ENCODE peak calls at places on chromosomes 13 and 19, in six cellular contexts. L is HepG2, G is GM12891, M is K562, H is GM12878, I is H1. T is an unnamed sample.

GRCh38 chr13:24680258-24680920 is at the start of gene ATP12A:
- DNase-seq in L (no peak), G (peak), M (no peak), H (no peak), I (no peak), T (peak)

GRCh38 chr19:43438291-43439162 is 23.8 kb downstream of the TEX101 start:
- DNase-seq in L (no peak), G (no peak), M (no peak), H (no peak), I (no peak), T (no peak)

GRCh38 chr19:11530432-11530831 is 1.5 kb upstream of the ECSIT start:
- DNase-seq in L (peak), G (no peak), M (peak), H (no peak), I (peak), T (no peak)

GRCh38 chr13:73466561-73466960 is 407.8 kb downstream of the KLF5 start:
- DNase-seq in L (no peak), G (no peak), M (no peak), H (no peak), I (no peak), T (no peak)

GRCh38 chr13:40060318-40061007 is 405.0 kb downstream of the COG6 start:
- DNase-seq in L (no peak), G (no peak), M (no peak), H (peak), I (no peak), T (peak)

GRCh38 chr19:33427801-33428626 is 54.5 kb downstream of the CEBPG start:
- DNase-seq in L (no peak), G (no peak), M (no peak), H (no peak), I (no peak), T (no peak)

GRCh38 chr13:27038323-27038722 is 133.3 kb downstream of the USP12 start:
- DNase-seq in L (no peak), G (no peak), M (no peak), H (no peak), I (no peak), T (no peak)

GRCh38 chr13:49527123-49527522 is 31.4 kb downstream of the PHF11 start:
- DNase-seq in L (no peak), G (no peak), M (no peak), H (no peak), I (no peak), T (no peak)

DNA sequence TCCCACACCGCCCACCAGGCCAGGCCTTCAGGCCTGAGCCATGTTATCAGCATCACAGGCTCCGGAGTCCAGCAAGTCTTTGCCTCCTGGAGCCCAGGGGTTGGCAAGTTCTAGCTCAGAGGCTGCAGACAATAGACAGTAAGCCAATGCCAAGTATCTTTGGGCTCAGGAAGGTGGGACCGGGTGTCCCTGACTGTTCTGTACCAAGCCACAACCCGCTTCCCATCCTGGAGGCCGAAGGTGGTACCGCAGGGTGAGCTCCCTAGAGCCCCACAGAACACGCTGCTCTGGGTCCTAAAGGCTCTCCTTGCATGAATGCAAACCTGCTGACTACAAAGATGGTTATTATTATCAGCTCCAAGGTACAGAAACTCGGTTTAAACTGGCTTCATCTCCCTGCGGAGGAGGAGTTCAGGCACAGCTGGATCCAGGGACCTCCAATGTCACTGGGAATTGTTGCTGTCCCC is 5.5 kb upstream of the FSTL3 start:
- DNase-seq in L (peak), G (no peak), M (no peak), H (no peak), I (no peak), T (no peak)
- TF ChIP-seq TAF1 in L (no peak), G (no peak), M (no peak), H (no peak), I (no peak), T (no peak)

GRCh38 chr19:14135355-14135754 is 1.0 kb downstream of the ASF1B start:
- DNase-seq in L (no peak), G (no peak), M (no peak), H (no peak), I (no peak), T (no peak)

GRCh38 chr19:14139944-14140343 is 3.6 kb upstream of the ASF1B start:
- DNase-seq in L (no peak), G (no peak), M (no peak), H (no peak), I (no peak), T (no peak)

GRCh38 chr19:14138576-14139265 is 2.3 kb upstream of the ASF1B start:
- DNase-seq in L (no peak), G (no peak), M (no peak), H (no peak), I (no peak), T (no peak)

GRCh38 chr19:14136509-14137281 is at the start of gene ASF1B:
- DNase-seq in L (peak), G (peak), M (peak), H (peak), I (peak), T (peak)

DNA sequence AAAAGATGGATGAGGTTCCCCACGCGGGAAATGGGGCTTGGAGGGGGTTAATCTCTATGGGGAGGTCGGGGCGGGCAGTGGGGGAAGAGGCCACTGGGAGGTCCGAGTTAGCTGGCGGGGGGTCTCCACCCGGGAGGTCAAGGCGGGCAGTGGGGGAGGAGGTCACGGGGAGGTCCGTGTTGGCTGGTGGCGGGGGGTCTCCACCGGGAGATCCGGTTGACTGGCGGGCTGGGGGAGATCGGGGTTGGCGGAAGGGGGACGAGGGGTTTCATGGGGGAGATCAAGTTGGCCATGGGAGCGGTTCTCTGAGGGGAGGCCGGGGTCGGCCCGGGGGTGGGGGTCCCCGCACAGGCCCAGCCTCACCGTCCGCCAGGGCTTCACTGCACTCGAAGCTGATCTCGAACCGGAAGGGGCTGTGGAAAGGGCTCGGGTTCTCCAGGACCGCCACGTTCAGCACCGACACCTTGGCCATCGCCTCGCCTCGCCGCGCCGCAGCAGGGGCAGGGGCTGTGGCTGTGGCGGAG is 342 bp downstream of the ASF1B start:
- DNase-seq in L (no peak), G (no peak), M (no peak), H (no peak), I (no peak), T (no peak)
- TF ChIP-seq POLR2A in L (no peak), G (no peak), M (no peak), H (no peak), I (no peak), T (no peak)

GRCh38 chr13:29494520-29494919 is 101.0 kb downstream of the SLC7A1 start:
- DNase-seq in L (no peak), G (no peak), M (no peak), H (no peak), I (no peak), T (no peak)

GRCh38 chr13:29496241-29496712 is 99.2 kb downstream of the SLC7A1 start:
- DNase-seq in L (no peak), G (peak), M (no peak), H (no peak), I (no peak), T (no peak)

GRCh38 chr13:29499766-29500165 is 95.7 kb downstream of the SLC7A1 start:
- DNase-seq in L (no peak), G (no peak), M (no peak), H (no peak), I (no peak), T (no peak)

GRCh38 chr13:29498426-29499040 is 97.0 kb downstream of the SLC7A1 start:
- DNase-seq in L (no peak), G (no peak), M (no peak), H (no peak), I (no peak), T (no peak)

GRCh38 chr13:29497137-29497654 is 98.3 kb downstream of the SLC7A1 start:
- DNase-seq in L (no peak), G (no peak), M (no peak), H (no peak), I (no peak), T (no peak)
- TF ChIP-seq TAF1 in L (no peak), G (no peak), M (no peak), H (no peak), I (no peak), T (no peak)

DNA sequence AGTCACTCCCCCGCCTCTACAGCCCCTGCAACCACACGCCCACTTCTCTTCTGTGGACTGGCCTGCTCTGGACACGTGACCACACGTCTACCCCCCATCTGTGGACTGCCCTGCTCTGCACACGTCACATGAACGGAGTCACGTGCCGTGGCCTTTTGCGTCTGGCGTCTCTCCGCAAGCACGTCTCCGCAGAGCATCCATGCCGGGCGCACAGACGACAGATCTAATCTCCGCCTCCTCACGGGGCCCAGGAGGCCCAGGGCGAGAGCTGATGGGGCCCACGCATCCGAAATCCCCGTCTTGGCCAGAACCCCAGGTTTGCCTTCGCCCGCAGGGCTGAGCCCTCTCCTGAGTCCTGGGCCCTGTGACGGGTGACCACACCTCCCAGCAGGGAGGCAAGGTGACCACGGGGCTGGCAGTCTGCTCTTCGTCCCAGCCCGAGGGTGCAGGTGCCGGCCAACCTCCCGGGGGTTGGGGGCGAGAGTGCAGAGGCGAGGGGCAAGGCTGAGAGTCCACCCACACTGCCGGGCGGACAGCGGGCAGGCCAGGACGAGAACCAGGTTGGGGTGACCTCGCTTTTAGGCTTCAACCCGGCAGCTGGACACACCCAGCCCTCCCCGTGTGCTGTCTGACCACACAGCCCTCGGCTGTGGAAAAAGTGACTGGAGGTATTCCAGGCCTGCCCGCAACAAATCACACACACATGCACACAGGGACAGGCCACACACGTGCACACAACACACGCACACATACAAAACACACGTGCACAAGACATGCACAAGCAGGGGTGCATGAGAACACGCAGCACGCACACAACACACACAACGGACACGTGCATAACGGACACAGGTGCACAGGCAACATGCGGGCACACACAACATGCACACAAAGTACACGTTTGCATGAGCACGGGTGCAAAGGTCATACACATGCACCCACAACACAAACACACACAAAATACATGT is 3.9 kb downstream of the SBNO2 start:
- DNase-seq in L (no peak), G (no peak), M (peak), H (no peak), I (no peak), T (no peak)
- TF ChIP-seq POLR2A in L (no peak), G (no peak), M (no peak), H (no peak), I (no peak), T (no peak)

GRCh38 chr13:47896546-47896945 is 104.5 kb downstream of the SUCLA2 start:
- DNase-seq in L (no peak), G (no peak), M (no peak), H (no peak), I (no peak), T (no peak)
- TF ChIP-seq TAF1 in L (no peak), G (no peak), M (no peak), H (no peak), I (no peak), T (no peak)

GRCh38 chr13:105240356-105240755 is 1295.1 kb downstream of the EFNB2 start:
- DNase-seq in L (no peak), G (no peak), M (no peak), H (no peak), I (no peak), T (no peak)
- TF ChIP-seq POLR2A in L (no peak), G (no peak), M (no peak), H (no peak), I (no peak), T (no peak)

DNA sequence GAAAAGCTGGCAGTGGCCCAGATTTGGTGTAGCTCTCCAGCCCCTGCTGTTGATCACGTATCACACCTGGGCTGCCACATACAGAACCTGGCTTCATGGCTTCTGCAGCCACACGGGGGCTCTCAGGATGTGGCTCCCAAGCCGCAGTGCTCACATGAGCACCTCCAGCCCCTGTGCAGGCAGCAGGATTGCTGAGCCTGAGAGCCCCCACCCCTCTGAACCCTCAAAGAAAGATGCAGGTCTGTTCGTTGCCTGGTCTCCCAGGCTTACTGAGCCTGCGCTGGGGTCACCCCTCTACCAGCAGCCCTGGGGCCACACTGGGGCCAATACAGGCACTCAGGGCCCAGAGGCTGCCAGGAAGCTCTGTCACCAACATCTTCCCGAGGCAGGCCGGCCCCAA is 2.7 kb downstream of the PLEKHF1 start:
- DNase-seq in L (no peak), G (no peak), M (peak), H (no peak), I (no peak), T (no peak)
- TF ChIP-seq TAF1 in L (no peak), G (no peak), M (no peak), H (no peak), I (no peak), T (no peak)

T was measured in GM12892.